ENCODE peak calls at places on chromosomes 13 and 19, in four cellular contexts. H is breast epithelium, F is tibial nerve, V is cardiac fibroblast. B is an unnamed sample.

GRCh38 chr13:93298741-93299140 is 72.1 kb downstream of the GPC6 start:
- DNase-seq in H (no peak), F (no peak), V (no peak), B (no peak)

GRCh38 chr13:84263354-84264069 is 381.2 kb upstream of the SLITRK1 start:
- DNase-seq in H (no peak), F (no peak), V (no peak), B (no peak)

GRCh38 chr13:77523834-77524728 is 11.4 kb upstream of the SCEL start:
- DNase-seq in H (no peak), F (no peak), V (no peak), B (no peak)

GRCh38 chr19:11164879-11165406 is 9.4 kb upstream of the SPC24 start:
- DNase-seq in H (no peak), F (peak), V (peak), B (no peak)

GRCh38 chr19:3365447-3366103 is 808 bp upstream of the NFIC start:
- DNase-seq in H (peak), F (no peak), V (peak), B (no peak)

GRCh38 chr19:5228932-5229777 is 111.5 kb downstream of the PTPRS start:
- DNase-seq in H (no peak), F (no peak), V (peak), B (no peak)

GRCh38 chr13:72341904-72342303 is 385.5 kb downstream of the MZT1 start:
- DNase-seq in H (no peak), F (no peak), V (no peak), B (no peak)

GRCh38 chr13:112616586-112617381 is 28.8 kb upstream of the TUBGCP3 start:
- DNase-seq in H (no peak), F (no peak), V (peak), B (no peak)

GRCh38 chr13:26168835-26169234 is 53.3 kb downstream of the RNF6 start:
- DNase-seq in H (no peak), F (no peak), V (no peak), B (no peak)

GRCh38 chr19:10045371-10045770 is 32.1 kb downstream of the RDH8 start:
- DNase-seq in H (no peak), F (no peak), V (no peak), B (no peak)

GRCh38 chr13:25771641-25772478 is 280.0 kb downstream of the SHISA2 start:
- DNase-seq in H (no peak), F (no peak), V (no peak), B (no peak)

GRCh38 chr13:110486061-110486780 is 75.3 kb downstream of the RAB20 start:
- DNase-seq in H (no peak), F (no peak), V (no peak), B (no peak)

GRCh38 chr13:29887651-29888050 is 37.2 kb upstream of the UBL3 start:
- DNase-seq in H (no peak), F (no peak), V (no peak), B (no peak)

DNA sequence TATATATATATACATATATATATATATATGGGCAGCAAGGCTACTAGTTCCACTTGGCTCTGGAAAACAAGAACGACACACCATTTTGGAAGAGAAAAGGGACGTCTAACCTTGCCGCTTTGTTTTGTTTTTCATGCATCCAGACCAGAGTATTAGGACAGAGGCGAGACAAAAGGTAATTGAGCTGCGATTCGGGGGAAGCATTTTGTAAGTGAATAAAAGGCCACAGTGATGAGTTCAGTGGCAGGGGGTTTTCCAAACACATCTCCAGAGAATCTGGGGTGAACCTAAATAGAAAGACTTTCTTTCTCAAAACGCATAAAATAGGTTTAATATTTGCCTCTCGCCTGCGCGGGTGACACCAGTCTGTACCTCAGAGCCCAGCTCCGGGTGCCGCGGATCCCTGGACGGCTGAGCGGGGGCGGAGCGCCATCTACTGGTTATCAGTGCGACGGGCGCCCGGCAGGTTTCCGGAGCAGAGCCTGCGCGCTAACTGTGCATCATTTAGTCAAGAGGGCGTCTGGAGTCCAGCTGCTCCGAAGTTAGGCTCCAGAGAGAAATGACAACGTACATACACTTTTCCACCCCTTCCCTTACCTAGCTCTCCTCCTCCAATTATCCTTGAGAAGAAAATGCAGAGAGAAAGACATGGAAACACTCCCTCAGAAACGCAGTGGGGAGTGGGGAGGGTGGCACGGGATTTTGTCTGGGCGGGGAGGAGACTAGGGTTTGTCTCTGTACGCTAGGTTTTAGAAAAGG is 262.3 kb downstream of the TBC1D4 start:
- DNase-seq in H (peak), F (peak), V (peak), B (no peak)
- TF ChIP-seq CTCF in H (peak), F (peak), V (peak), B (peak)

GRCh38 chr19:41945135-41945766 is 13.9 kb downstream of the RABAC1 start:
- DNase-seq in H (peak), F (no peak), V (no peak), B (no peak)
- H3K4me3 ChIP-seq in H (no peak), F (no peak), V (no peak), B (no peak)

DNA sequence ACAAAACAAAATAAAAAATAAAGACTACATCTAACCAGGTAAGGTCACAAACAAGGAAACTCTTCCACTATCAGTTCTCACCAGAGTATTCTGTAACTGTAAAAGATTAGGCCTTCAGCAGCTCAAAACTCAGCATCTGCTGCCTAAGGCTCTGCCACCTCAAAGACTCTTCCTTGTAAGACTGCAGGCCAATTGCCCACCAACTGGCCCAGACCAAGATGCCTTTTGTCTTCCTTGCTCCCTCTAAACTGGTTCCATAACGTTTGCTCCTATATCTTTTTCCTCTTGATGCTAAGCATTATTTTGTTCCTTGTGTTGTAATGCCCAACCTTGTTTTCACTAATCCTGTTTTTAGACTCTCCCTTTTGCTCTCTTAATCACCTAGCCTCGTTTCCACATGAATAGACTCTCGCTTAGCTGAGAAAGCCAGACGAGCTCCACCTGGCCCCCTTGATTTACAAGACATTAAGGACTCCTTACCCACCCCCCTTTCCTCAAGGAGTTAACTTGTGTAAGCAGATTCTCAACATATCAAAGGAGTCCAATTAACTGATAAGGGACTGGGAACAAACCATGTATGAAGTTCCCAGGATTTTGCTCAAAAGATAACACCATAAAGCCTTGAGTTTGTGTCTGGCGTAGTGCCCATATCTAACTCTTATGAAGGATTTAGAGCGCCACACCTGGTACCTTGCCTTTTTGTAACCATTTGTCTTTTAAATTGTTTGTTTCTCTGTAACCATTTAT is 1.5 kb downstream of the ZNF814 start:
- DNase-seq in H (no peak), F (no peak), V (peak), B (no peak)
- TF ChIP-seq CTCF in H (no peak), F (no peak), V (no peak), B (peak)

GRCh38 chr19:13978306-13978705 is 26.0 kb downstream of the DCAF15 start:
- DNase-seq in H (peak), F (peak), V (peak), B (no peak)
- H3K4me3 ChIP-seq in H (peak), F (peak), V (no peak), B (no peak)

B was measured in epithelial cell of proximal tubule.